ENCODE peak calls at places on chromosomes 16 and 17, in seven cellular contexts. One of them, this sample, is unnamed.

GRCh38 chr17:3043737-3044365 is 19.6 kb downstream of the OR1D5 start:
- DNase-seq in spleen: no peak
- DNase-seq in esophagus muscularis mucosa: no peak
- DNase-seq in stomach: no peak
- DNase-seq in suprapubic skin: no peak
- DNase-seq in sigmoid colon: no peak
- DNase-seq in GM12878: no peak
- DNase-seq in this sample: no peak

GRCh38 chr17:51319186-51319585 is 58.8 kb downstream of the UTP18 start:
- DNase-seq in spleen: no peak
- DNase-seq in esophagus muscularis mucosa: no peak
- DNase-seq in stomach: no peak
- DNase-seq in suprapubic skin: no peak
- DNase-seq in sigmoid colon: no peak
- DNase-seq in GM12878: no peak
- DNase-seq in this sample: no peak

GRCh38 chr16:57970971-57971370 is at the start of gene CNGB1:
- DNase-seq in spleen: no peak
- DNase-seq in esophagus muscularis mucosa: no peak
- DNase-seq in stomach: no peak
- DNase-seq in suprapubic skin: no peak
- DNase-seq in sigmoid colon: no peak
- DNase-seq in GM12878: no peak
- DNase-seq in this sample: no peak

GRCh38 chr16:47197536-47198179 is 53.9 kb upstream of the NETO2 start:
- DNase-seq in spleen: no peak
- DNase-seq in esophagus muscularis mucosa: no peak
- DNase-seq in stomach: no peak
- DNase-seq in suprapubic skin: no peak
- DNase-seq in sigmoid colon: no peak
- DNase-seq in GM12878: no peak
- DNase-seq in this sample: no peak

GRCh38 chr16:82033683-82034300 is 1.3 kb upstream of the HSD17B2 start:
- DNase-seq in spleen: no peak
- DNase-seq in esophagus muscularis mucosa: no peak
- DNase-seq in stomach: peak; percentile 77
- DNase-seq in suprapubic skin: no peak
- DNase-seq in sigmoid colon: no peak
- DNase-seq in GM12878: no peak
- DNase-seq in this sample: no peak

GRCh38 chr16:58582971-58583765 is 46.5 kb downstream of the CNOT1 start:
- DNase-seq in spleen: no peak
- DNase-seq in esophagus muscularis mucosa: no peak
- DNase-seq in stomach: no peak
- DNase-seq in suprapubic skin: no peak
- DNase-seq in sigmoid colon: no peak
- DNase-seq in GM12878: no peak
- DNase-seq in this sample: no peak

GRCh38 chr16:77674888-77675287 is 47.4 kb upstream of the NUDT7 start:
- DNase-seq in spleen: no peak
- DNase-seq in esophagus muscularis mucosa: no peak
- DNase-seq in stomach: no peak
- DNase-seq in suprapubic skin: no peak
- DNase-seq in sigmoid colon: no peak
- DNase-seq in GM12878: no peak
- DNase-seq in this sample: no peak

GRCh38 chr16:65781855-65782254 is 584.6 kb upstream of the CDH5 start:
- DNase-seq in spleen: no peak
- DNase-seq in esophagus muscularis mucosa: no peak
- DNase-seq in stomach: no peak
- DNase-seq in suprapubic skin: no peak
- DNase-seq in sigmoid colon: no peak
- DNase-seq in GM12878: no peak
- DNase-seq in this sample: no peak

GRCh38 chr16:65062736-65063583 is 58.9 kb downstream of the CDH11 start:
- DNase-seq in spleen: no peak
- DNase-seq in esophagus muscularis mucosa: no peak
- DNase-seq in stomach: no peak
- DNase-seq in suprapubic skin: no peak
- DNase-seq in sigmoid colon: no peak
- DNase-seq in GM12878: no peak
- DNase-seq in this sample: no peak

GRCh38 chr17:68053237-68054030 is 17.9 kb downstream of the KPNA2 start:
- DNase-seq in spleen: no peak
- DNase-seq in esophagus muscularis mucosa: no peak
- DNase-seq in stomach: no peak
- DNase-seq in suprapubic skin: peak; percentile 86
- DNase-seq in sigmoid colon: peak; percentile 84
- DNase-seq in GM12878: no peak
- DNase-seq in this sample: no peak

GRCh38 chr16:67562918-67563707 is 787 bp downstream of the CTCF start:
- DNase-seq in spleen: peak; percentile 94
- DNase-seq in esophagus muscularis mucosa: no peak
- DNase-seq in stomach: peak; percentile 65
- DNase-seq in suprapubic skin: peak; percentile 83
- DNase-seq in sigmoid colon: peak; percentile 79
- DNase-seq in GM12878: no peak
- DNase-seq in this sample: peak; percentile 43

GRCh38 chr16:48041861-48042435 is 113.8 kb downstream of the ABCC12 start:
- DNase-seq in spleen: no peak
- DNase-seq in esophagus muscularis mucosa: no peak
- DNase-seq in stomach: no peak
- DNase-seq in suprapubic skin: no peak
- DNase-seq in sigmoid colon: no peak
- DNase-seq in GM12878: no peak
- DNase-seq in this sample: no peak

GRCh38 chr17:47696717-47697642 is 3.0 kb downstream of the TBKBP1 start:
- DNase-seq in spleen: peak; percentile 64
- DNase-seq in esophagus muscularis mucosa: no peak
- DNase-seq in stomach: no peak
- DNase-seq in suprapubic skin: no peak
- DNase-seq in sigmoid colon: peak; percentile 61
- DNase-seq in GM12878: no peak
- DNase-seq in this sample: no peak
- H3K4me3 ChIP-seq in spleen: no peak overlapping the region
- H3K4me3 ChIP-seq in esophagus muscularis mucosa: no peak overlapping the region
- H3K4me3 ChIP-seq in stomach: no peak overlapping the region
- H3K4me3 ChIP-seq in suprapubic skin: no peak overlapping the region
- H3K4me3 ChIP-seq in sigmoid colon: no peak overlapping the region
- H3K4me3 ChIP-seq in GM12878: no peak overlapping the region
- H3K4me3 ChIP-seq in this sample: no peak overlapping the region

DNA sequence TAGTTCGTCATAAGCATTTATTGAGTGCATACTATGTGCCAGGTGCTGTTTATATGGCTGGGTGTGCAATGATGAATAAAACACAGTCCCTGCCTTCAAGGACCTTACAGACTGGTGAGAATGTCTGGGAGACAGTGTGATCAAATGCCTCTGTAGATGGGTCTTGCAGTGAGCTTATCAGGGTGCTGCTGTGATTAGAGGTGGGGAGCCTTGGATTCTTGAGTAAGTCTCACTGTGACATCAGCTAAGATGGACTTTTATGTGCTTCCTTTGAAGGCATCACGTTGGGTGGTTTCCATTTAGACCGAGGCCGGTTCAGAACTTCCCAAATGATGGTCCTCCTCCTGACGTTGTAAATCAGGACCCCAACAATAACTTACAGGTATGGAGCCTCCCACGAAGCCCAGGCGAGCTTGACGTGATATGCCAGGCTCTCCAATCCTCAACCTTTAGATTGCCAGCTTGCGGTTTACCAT is 10.0 kb downstream of the HERPUD1 start:
- DNase-seq in spleen: peak; percentile 25
- DNase-seq in esophagus muscularis mucosa: no peak
- DNase-seq in stomach: no peak
- DNase-seq in suprapubic skin: no peak
- DNase-seq in sigmoid colon: peak; percentile 40
- DNase-seq in GM12878: no peak
- DNase-seq in this sample: no peak
- TF ChIP-seq POLR2A in spleen: no peak
- TF ChIP-seq POLR2A in esophagus muscularis mucosa: no peak
- TF ChIP-seq POLR2A in stomach: no peak
- TF ChIP-seq POLR2A in suprapubic skin: no peak
- TF ChIP-seq POLR2A in sigmoid colon: no peak
- TF ChIP-seq POLR2A in GM12878: peak; percentile 61
- TF ChIP-seq POLR2A in this sample: no peak

GRCh38 chr17:41971721-41972523 is 5.3 kb downstream of the CNP start:
- DNase-seq in spleen: no peak
- DNase-seq in esophagus muscularis mucosa: no peak
- DNase-seq in stomach: no peak
- DNase-seq in suprapubic skin: no peak
- DNase-seq in sigmoid colon: no peak
- DNase-seq in GM12878: no peak
- DNase-seq in this sample: no peak
- TF ChIP-seq POLR2AphosphoS5 in spleen: no peak
- TF ChIP-seq POLR2AphosphoS5 in esophagus muscularis mucosa: no peak
- TF ChIP-seq POLR2AphosphoS5 in stomach: no peak
- TF ChIP-seq POLR2AphosphoS5 in suprapubic skin: no peak
- TF ChIP-seq POLR2AphosphoS5 in sigmoid colon: no peak
- TF ChIP-seq POLR2AphosphoS5 in GM12878: no peak
- TF ChIP-seq POLR2AphosphoS5 in this sample: no peak

DNA sequence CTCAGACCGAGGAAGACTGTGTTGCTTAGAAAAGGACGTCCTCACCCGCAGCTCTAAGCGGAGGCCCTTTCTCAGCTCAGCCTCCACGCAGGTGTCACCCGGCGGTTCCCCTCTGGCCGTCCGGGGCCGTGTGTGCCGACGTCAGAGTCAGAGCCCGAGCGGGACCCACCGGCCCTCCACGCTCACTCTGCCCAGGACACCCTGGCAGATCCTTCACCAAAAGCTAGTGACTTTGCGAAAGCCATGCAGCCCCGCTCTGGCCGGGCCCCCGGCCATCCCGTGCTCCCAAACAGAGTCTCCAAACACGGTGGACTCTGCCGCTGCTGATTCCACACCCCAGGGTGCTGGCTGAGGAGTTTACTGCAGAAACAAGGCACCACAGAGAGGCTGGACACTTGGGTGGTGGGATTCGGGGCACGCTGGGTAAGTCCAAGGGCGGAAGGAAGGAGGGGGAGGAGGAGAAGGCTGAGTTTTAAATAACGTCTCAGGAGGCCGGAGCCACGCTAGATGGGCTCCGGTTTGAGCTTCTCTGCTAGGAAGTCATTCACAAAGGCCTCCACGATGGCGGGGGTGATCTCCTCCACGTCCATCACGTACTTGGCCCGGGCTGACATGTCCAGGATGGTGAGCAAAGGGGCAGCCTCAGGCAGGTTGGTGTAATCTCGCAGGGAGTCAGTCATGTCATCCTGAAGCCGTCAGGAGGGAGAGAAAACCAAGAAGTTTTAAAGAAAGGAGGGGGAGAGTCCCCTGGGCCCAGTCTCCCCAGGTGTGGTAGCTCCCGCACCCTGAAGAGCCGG is 18.5 kb downstream of the MRM3 start:
- DNase-seq in spleen: peak; percentile 67
- DNase-seq in esophagus muscularis mucosa: no peak
- DNase-seq in stomach: no peak
- DNase-seq in suprapubic skin: no peak
- DNase-seq in sigmoid colon: no peak
- DNase-seq in GM12878: no peak
- DNase-seq in this sample: no peak
- H3K4me3 ChIP-seq in spleen: no peak overlapping the region
- H3K4me3 ChIP-seq in esophagus muscularis mucosa: no peak overlapping the region
- H3K4me3 ChIP-seq in stomach: no peak overlapping the region
- H3K4me3 ChIP-seq in suprapubic skin: no peak overlapping the region
- H3K4me3 ChIP-seq in sigmoid colon: no peak overlapping the region
- H3K4me3 ChIP-seq in GM12878: no peak overlapping the region
- H3K4me3 ChIP-seq in this sample: no peak overlapping the region

GRCh38 chr17:81909231-81909630 is 2.0 kb downstream of the PCYT2 start:
- DNase-seq in spleen: no peak
- DNase-seq in esophagus muscularis mucosa: no peak
- DNase-seq in stomach: no peak
- DNase-seq in suprapubic skin: no peak
- DNase-seq in sigmoid colon: no peak
- DNase-seq in GM12878: no peak
- DNase-seq in this sample: no peak

GRCh38 chr17:81908793-81909192 is 2.4 kb downstream of the PCYT2 start:
- DNase-seq in spleen: no peak
- DNase-seq in esophagus muscularis mucosa: no peak
- DNase-seq in stomach: no peak
- DNase-seq in suprapubic skin: no peak
- DNase-seq in sigmoid colon: no peak
- DNase-seq in GM12878: no peak
- DNase-seq in this sample: no peak

GRCh38 chr17:81906476-81907218 is 4.6 kb downstream of the PCYT2 start:
- DNase-seq in spleen: no peak
- DNase-seq in esophagus muscularis mucosa: no peak
- DNase-seq in stomach: no peak
- DNase-seq in suprapubic skin: no peak
- DNase-seq in sigmoid colon: no peak
- DNase-seq in GM12878: no peak
- DNase-seq in this sample: no peak

GRCh38 chr17:81905993-81906392 is 4.0 kb downstream of the NPB start:
- DNase-seq in spleen: no peak
- DNase-seq in esophagus muscularis mucosa: no peak
- DNase-seq in stomach: no peak
- DNase-seq in suprapubic skin: no peak
- DNase-seq in sigmoid colon: no peak
- DNase-seq in GM12878: no peak
- DNase-seq in this sample: no peak

GRCh38 chr17:81907219-81908145 is 3.7 kb downstream of the PCYT2 start:
- DNase-seq in spleen: no peak
- DNase-seq in esophagus muscularis mucosa: no peak
- DNase-seq in stomach: no peak
- DNase-seq in suprapubic skin: no peak
- DNase-seq in sigmoid colon: no peak
- DNase-seq in GM12878: no peak
- DNase-seq in this sample: no peak
- TF ChIP-seq POLR2A in spleen: no peak
- TF ChIP-seq POLR2A in esophagus muscularis mucosa: no peak
- TF ChIP-seq POLR2A in stomach: no peak
- TF ChIP-seq POLR2A in suprapubic skin: no peak
- TF ChIP-seq POLR2A in sigmoid colon: no peak
- TF ChIP-seq POLR2A in GM12878: no peak
- TF ChIP-seq POLR2A in this sample: no peak

DNA sequence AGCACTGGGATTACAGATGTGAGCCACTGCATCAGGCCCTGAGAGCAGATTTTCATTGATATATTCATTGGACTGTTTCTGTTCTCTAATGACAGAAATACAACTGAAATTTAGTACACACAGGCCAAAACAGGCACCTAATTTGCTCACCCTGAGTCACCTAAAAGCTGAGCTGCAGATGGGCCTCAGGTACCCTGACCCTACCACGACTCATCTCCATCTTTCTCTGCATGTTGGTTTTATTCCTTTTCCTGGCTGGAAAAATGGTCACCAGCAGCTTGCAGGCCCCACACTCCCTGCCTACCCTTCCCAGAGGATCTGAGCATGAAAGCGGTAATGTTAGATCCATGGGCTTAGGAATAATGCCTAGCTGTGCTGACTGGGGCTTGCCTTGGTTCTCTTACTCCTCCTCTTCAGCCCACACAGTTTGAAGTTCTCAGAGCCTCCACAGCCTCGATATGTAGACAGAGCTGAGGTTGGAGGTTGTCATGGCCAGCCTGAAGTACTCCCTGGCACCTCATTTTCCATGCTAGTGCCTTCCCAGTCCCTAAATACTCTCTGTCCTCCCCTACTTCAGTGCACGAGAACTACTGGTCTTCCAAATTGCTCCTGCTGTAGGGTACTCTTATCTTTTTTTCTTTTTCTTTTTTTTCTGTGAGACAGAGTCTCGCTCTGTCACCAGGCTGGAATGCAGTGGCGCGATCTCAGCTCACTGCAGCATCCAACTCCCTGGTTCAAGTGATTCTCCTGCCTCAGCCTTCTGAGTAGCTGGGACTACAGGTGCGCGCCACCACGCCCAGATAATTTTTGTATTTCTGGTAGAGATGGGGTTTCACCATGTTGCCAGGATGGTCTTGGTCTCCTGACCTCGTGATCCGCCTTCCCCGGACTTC is 51.1 kb downstream of the CENPV start:
- DNase-seq in spleen: no peak
- DNase-seq in esophagus muscularis mucosa: no peak
- DNase-seq in stomach: no peak
- DNase-seq in suprapubic skin: no peak
- DNase-seq in sigmoid colon: no peak
- DNase-seq in GM12878: no peak
- DNase-seq in this sample: no peak
- TF ChIP-seq POLR2AphosphoS5 in spleen: no peak
- TF ChIP-seq POLR2AphosphoS5 in esophagus muscularis mucosa: no peak
- TF ChIP-seq POLR2AphosphoS5 in stomach: no peak
- TF ChIP-seq POLR2AphosphoS5 in suprapubic skin: no peak
- TF ChIP-seq POLR2AphosphoS5 in sigmoid colon: no peak
- TF ChIP-seq POLR2AphosphoS5 in GM12878: no peak
- TF ChIP-seq POLR2AphosphoS5 in this sample: no peak

This sample was measured in breast epithelium.